ENCODE peak calls at places on chromosomes 6 and 20, in four cellular contexts. D is CD4-positive, CD25-positive, alpha-beta regulatory T cell; W is body of pancreas; N is right cardiac atrium. U is an unnamed sample.

GRCh38 chr20:13819885-13820645 is 35.2 kb downstream of the NDUFAF5 start:
- DNase-seq in W (peak; percentile 59), D (peak; percentile 26), N (peak; percentile 39), U (peak; percentile 11)

GRCh38 chr6:7912736-7913517 is 2.3 kb upstream of the TXNDC5 start:
- DNase-seq in W (no peak), D (no peak), N (no peak), U (no peak)

GRCh38 chr20:38426006-38426405 is 9.1 kb downstream of the SNHG17 start:
- DNase-seq in D (no peak), W (no peak), N (no peak), U (no peak)

GRCh38 chr6:37365791-37366190 is 12.0 kb downstream of the RNF8 start:
- DNase-seq in D (no peak), N (no peak), W (no peak), U (no peak)

GRCh38 chr6:99192561-99192960 is 156.9 kb downstream of the FAXC start:
- DNase-seq in D (no peak), W (no peak), N (no peak), U (no peak)

GRCh38 chr20:10978019-10978702 is 304.4 kb upstream of the JAG1 start:
- DNase-seq in D (no peak), N (no peak), W (no peak), U (no peak)

GRCh38 chr6:32554269-32554919 is 24.3 kb upstream of the HLA-DRB5 start:
- DNase-seq in N (no peak), W (no peak), D (no peak), U (no peak)

GRCh38 chr6:69732640-69733039 is 64.2 kb downstream of the LMBRD1 start:
- DNase-seq in D (peak; percentile 13), N (no peak), W (no peak), U (no peak)

GRCh38 chr6:169859978-169860703 is 108.7 kb downstream of the ERMARD start:
- DNase-seq in D (no peak), W (no peak), N (no peak), U (peak; percentile 30)

GRCh38 chr20:64131406-64131805 is 24.0 kb upstream of the NPBWR2 start:
- DNase-seq in D (no peak), N (peak; percentile 16), W (no peak), U (no peak)

GRCh38 chr6:44661221-44661609 is 273.7 kb downstream of the CDC5L start:
- DNase-seq in D (no peak), N (no peak), W (no peak), U (no peak)

GRCh38 chr6:163671791-163672190 is 257.3 kb downstream of the QKI start:
- DNase-seq in W (no peak), N (no peak), D (no peak), U (no peak)

GRCh38 chr6:109478222-109478805 is 4.7 kb downstream of the ZBTB24 start:
- DNase-seq in N (no peak), D (no peak), W (no peak), U (no peak)

DNA sequence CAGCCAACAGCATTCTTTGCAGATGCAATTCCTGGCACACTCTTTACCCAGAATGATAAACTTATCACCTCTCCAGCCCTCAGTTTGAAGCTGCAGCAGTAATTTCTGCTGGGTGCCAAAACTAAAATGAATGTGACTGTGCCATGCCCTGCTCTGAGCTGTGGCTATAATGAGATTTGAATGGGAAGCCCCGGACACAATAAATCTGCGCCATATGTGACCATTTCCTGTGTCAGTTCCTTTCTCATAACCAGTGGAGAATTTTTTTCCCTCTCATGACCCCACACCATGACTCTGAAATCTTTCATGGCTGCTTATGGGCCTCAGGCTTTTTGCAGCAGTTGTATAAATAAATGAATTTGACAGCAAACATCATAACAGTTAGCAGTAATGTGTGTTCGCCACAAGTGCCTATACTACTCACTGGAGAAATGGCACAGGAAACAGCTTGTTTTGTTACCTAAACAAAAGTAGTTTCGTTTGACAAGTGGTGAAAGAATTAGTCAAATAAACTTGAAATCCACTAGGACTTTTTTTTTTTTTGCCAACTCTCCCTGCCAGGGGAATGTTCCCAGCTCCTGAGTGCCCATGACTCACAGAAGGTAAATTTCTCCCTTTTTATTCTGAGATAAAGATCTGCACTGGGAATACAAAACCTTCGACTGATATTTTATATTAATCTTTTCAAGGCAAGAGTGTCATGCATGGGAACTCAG is 408.4 kb downstream of the PKHD1 start:
- DNase-seq in N (no peak), D (no peak), W (no peak), U (no peak)
- H3K4me1 ChIP-seq in N (no peaks in the 10 kb centered on the region), D (no peaks in the 10 kb centered on the region), W (peaks cover 19% of the 10 kb centered on the region), U (no peaks in the 10 kb centered on the region)

GRCh38 chr6:15250440-15251168 is 4.7 kb downstream of the JARID2 start:
- DNase-seq in N (no peak), D (no peak), W (no peak), U (no peak)
- H3K4me1 ChIP-seq in N (peaks cover 6% of the 10 kb centered on the region), D (peaks cover 61% of the 10 kb centered on the region), W (peaks cover 47% of the 10 kb centered on the region), U (peaks cover 63% of the 10 kb centered on the region)

GRCh38 chr20:50724112-50724724 is 7.2 kb upstream of the PARD6B start:
- DNase-seq in D (no peak), N (no peak), W (no peak), U (no peak)

GRCh38 chr20:50723672-50724071 is 7.7 kb upstream of the PARD6B start:
- DNase-seq in N (no peak), W (no peak), D (no peak), U (no peak)

GRCh38 chr20:50726955-50727791 is 4.2 kb upstream of the PARD6B start:
- DNase-seq in D (no peak), N (no peak), W (peak; percentile 8), U (no peak)

GRCh38 chr20:50725722-50726000 is 5.7 kb upstream of the PARD6B start:
- DNase-seq in N (no peak), D (no peak), W (peak; percentile 7), U (no peak)

GRCh38 chr20:50724851-50725721 is 6.3 kb upstream of the PARD6B start:
- DNase-seq in D (no peak), W (peak; percentile 36), N (peak; percentile 60), U (peak; percentile 59)
- H3K4me1 ChIP-seq in D (no peaks in the 10 kb centered on the region), W (peaks cover 48% of the 10 kb centered on the region), N (peaks cover 2% of the 10 kb centered on the region), U (peaks cover 17% of the 10 kb centered on the region)

GRCh38 chr6:3341467-3341866 is 82.7 kb downstream of the PSMG4 start:
- DNase-seq in D (no peak), W (no peak), N (no peak), U (no peak)
- H3K4me1 ChIP-seq in D (no peaks in the 10 kb centered on the region), W (peaks cover 62% of the 10 kb centered on the region), N (peaks cover 6% of the 10 kb centered on the region), U (peaks cover 33% of the 10 kb centered on the region)

GRCh38 chr6:149567194-149567586 is 1.0 kb downstream of the GINM1 start:
- DNase-seq in D (no peak), N (no peak), W (no peak), U (no peak)
- H3K4me1 ChIP-seq in D (peaks cover 19% of the 10 kb centered on the region), N (no peaks in the 10 kb centered on the region), W (peaks cover 12% of the 10 kb centered on the region), U (peaks cover 16% of the 10 kb centered on the region)

GRCh38 chr6:56733298-56733697 is 90.6 kb upstream of the DST start:
- DNase-seq in N (no peak), W (no peak), D (no peak), U (no peak)
- H3K4me1 ChIP-seq in N (peaks cover 3% of the 10 kb centered on the region), W (peaks cover 23% of the 10 kb centered on the region), D (no peaks in the 10 kb centered on the region), U (peaks cover 8% of the 10 kb centered on the region)

GRCh38 chr6:39962831-39963230 is 28.6 kb upstream of the MOCS1 start:
- DNase-seq in N (no peak), W (no peak), D (no peak), U (no peak)
- H3K4me1 ChIP-seq in N (no peaks in the 10 kb centered on the region), W (no peaks in the 10 kb centered on the region), D (no peaks in the 10 kb centered on the region), U (no peaks in the 10 kb centered on the region)

GRCh38 chr20:19987046-19987445 is 30.1 kb upstream of the NAA20 start:
- DNase-seq in W (no peak), N (no peak), D (no peak), U (no peak)

GRCh38 chr20:19990911-19991707 is 26.1 kb upstream of the NAA20 start:
- DNase-seq in W (no peak), N (no peak), D (no peak), U (no peak)

GRCh38 chr20:19991826-19992225 is 25.3 kb upstream of the NAA20 start:
- DNase-seq in D (no peak), W (no peak), N (no peak), U (no peak)

GRCh38 chr20:19981091-19981490 is 36.1 kb upstream of the NAA20 start:
- DNase-seq in W (no peak), N (no peak), D (no peak), U (no peak)

DNA sequence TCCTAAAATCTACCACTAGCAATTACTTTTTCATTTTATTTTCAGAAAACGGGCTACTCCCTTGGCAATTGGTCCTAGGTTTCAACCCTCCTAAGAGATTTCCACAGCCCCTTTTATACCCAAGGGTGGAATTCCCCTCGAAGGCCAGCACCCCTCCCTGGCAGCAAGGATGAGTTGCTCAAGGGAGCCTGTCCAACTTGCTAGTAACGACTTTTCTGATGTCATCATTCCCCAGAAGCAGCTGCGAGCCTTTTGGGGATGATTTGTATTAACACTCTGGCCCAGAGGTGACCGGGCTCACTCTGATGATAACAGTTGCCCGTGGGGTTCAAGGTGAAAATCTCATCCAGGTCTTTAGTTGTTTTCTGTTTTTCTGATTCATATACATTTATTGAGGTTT is 30.7 kb upstream of the NAA20 start:
- DNase-seq in N (no peak), D (no peak), W (no peak), U (no peak)
- H3K4me1 ChIP-seq in N (peaks cover 18% of the 10 kb centered on the region), D (no peaks in the 10 kb centered on the region), W (peaks cover 59% of the 10 kb centered on the region), U (peaks cover 97% of the 10 kb centered on the region)

GRCh38 chr20:44891826-44892225 is 6.3 kb downstream of the YWHAB start:
- DNase-seq in W (no peak), N (no peak), D (no peak), U (no peak)
- H3K4me1 ChIP-seq in W (peaks cover 53% of the 10 kb centered on the region), N (peaks cover 7% of the 10 kb centered on the region), D (peaks cover 96% of the 10 kb centered on the region), U (peaks cover 50% of the 10 kb centered on the region)

DNA sequence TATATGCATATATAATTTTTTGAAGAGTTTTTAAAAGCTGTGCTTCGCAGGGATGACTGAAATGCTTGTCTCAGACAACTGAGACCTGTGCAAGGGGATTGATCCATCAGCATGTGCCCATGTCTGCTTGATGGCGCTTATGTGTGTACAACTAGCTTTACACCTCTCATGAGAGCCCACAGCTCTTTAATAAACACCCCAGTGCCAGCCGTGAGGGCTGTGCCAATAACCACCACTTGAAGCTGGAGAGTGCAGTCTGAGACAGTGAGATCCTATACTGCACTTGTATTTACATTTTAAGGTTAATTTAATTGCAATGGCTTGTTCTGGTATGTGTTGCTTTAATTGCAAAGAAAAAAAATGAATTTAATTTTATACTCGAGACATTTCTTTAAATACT is 225.5 kb downstream of the BCKDHB start:
- DNase-seq in N (no peak), D (no peak), W (no peak), U (no peak)
- H3K4me1 ChIP-seq in N (no peaks in the 10 kb centered on the region), D (no peaks in the 10 kb centered on the region), W (no peaks in the 10 kb centered on the region), U (no peaks in the 10 kb centered on the region)